ENCODE peak calls at places on chromosomes 3 and 15, in six cellular contexts. One of them, this sample, is unnamed.

GRCh38 chr3:185225080-185225479 is 28.8 kb downstream of the EHHADH start:
- DNase-seq in fibroblast of lung: no peak
- DNase-seq in psoas muscle: no peak
- DNase-seq in PC-3: no peak
- DNase-seq in lung microvascular endothelial cell: no peak
- DNase-seq in A549: no peak
- DNase-seq in this sample: no peak

GRCh38 chr15:93829115-93829849 is 402.1 kb upstream of the MCTP2 start:
- DNase-seq in A549: no peak
- DNase-seq in fibroblast of lung: no peak
- DNase-seq in PC-3: peak
- DNase-seq in lung microvascular endothelial cell: no peak
- DNase-seq in psoas muscle: no peak
- DNase-seq in this sample: no peak

GRCh38 chr15:80599359-80599758 is 95.8 kb upstream of the ABHD17C start:
- DNase-seq in PC-3: peak
- DNase-seq in psoas muscle: no peak
- DNase-seq in lung microvascular endothelial cell: peak
- DNase-seq in fibroblast of lung: peak
- DNase-seq in A549: no peak
- DNase-seq in this sample: peak

GRCh38 chr15:45205192-45205591 is 17.4 kb upstream of the SHF start:
- DNase-seq in fibroblast of lung: peak
- DNase-seq in A549: peak
- DNase-seq in psoas muscle: peak
- DNase-seq in lung microvascular endothelial cell: peak
- DNase-seq in PC-3: peak
- DNase-seq in this sample: peak

GRCh38 chr3:184873136-184873535 is 61.2 kb downstream of the VPS8 start:
- DNase-seq in lung microvascular endothelial cell: no peak
- DNase-seq in PC-3: no peak
- DNase-seq in fibroblast of lung: no peak
- DNase-seq in psoas muscle: no peak
- DNase-seq in A549: no peak
- DNase-seq in this sample: no peak

GRCh38 chr3:66722675-66723074 is 221.9 kb upstream of the LRIG1 start:
- DNase-seq in PC-3: peak
- DNase-seq in lung microvascular endothelial cell: peak
- DNase-seq in fibroblast of lung: peak
- DNase-seq in psoas muscle: no peak
- DNase-seq in A549: no peak
- DNase-seq in this sample: peak

GRCh38 chr3:36192901-36193300 is 187.4 kb upstream of the STAC start:
- DNase-seq in fibroblast of lung: no peak
- DNase-seq in PC-3: no peak
- DNase-seq in A549: no peak
- DNase-seq in psoas muscle: no peak
- DNase-seq in lung microvascular endothelial cell: peak
- DNase-seq in this sample: peak

GRCh38 chr3:86814918-86815655 is 175.9 kb downstream of the VGLL3 start:
- DNase-seq in PC-3: peak
- DNase-seq in A549: no peak
- DNase-seq in fibroblast of lung: peak
- DNase-seq in lung microvascular endothelial cell: no peak
- DNase-seq in psoas muscle: no peak
- DNase-seq in this sample: no peak

GRCh38 chr15:87959080-87959479 is 297.5 kb downstream of the NTRK3 start:
- DNase-seq in fibroblast of lung: no peak
- DNase-seq in A549: no peak
- DNase-seq in PC-3: no peak
- DNase-seq in psoas muscle: no peak
- DNase-seq in lung microvascular endothelial cell: no peak
- DNase-seq in this sample: no peak

GRCh38 chr15:38069506-38069905 is 135.1 kb downstream of the TMCO5A start:
- DNase-seq in PC-3: peak
- DNase-seq in A549: peak
- DNase-seq in lung microvascular endothelial cell: no peak
- DNase-seq in fibroblast of lung: peak
- DNase-seq in psoas muscle: peak
- DNase-seq in this sample: peak

GRCh38 chr3:131454501-131454900 is 48.3 kb downstream of the MRPL3 start:
- DNase-seq in psoas muscle: no peak
- DNase-seq in lung microvascular endothelial cell: no peak
- DNase-seq in A549: no peak
- DNase-seq in PC-3: peak
- DNase-seq in fibroblast of lung: peak
- DNase-seq in this sample: no peak

GRCh38 chr15:72838311-72838731 is 54.8 kb upstream of the ADPGK start:
- DNase-seq in psoas muscle: peak
- DNase-seq in A549: no peak
- DNase-seq in PC-3: no peak
- DNase-seq in lung microvascular endothelial cell: no peak
- DNase-seq in fibroblast of lung: peak
- DNase-seq in this sample: no peak

GRCh38 chr3:151228291-151229125 is 25.5 kb upstream of the GPR171 start:
- DNase-seq in psoas muscle: no peak
- DNase-seq in PC-3: peak
- DNase-seq in fibroblast of lung: peak
- DNase-seq in lung microvascular endothelial cell: peak
- DNase-seq in A549: no peak
- DNase-seq in this sample: peak

GRCh38 chr3:129003578-129004112 is 2.5 kb downstream of the EFCC1 start:
- DNase-seq in psoas muscle: no peak
- DNase-seq in PC-3: peak
- DNase-seq in A549: no peak
- DNase-seq in lung microvascular endothelial cell: peak
- DNase-seq in fibroblast of lung: no peak
- DNase-seq in this sample: no peak

GRCh38 chr3:107684431-107684925 is 161.7 kb downstream of the BBX start:
- DNase-seq in fibroblast of lung: no peak
- DNase-seq in A549: no peak
- DNase-seq in lung microvascular endothelial cell: no peak
- DNase-seq in PC-3: no peak
- DNase-seq in psoas muscle: no peak
- DNase-seq in this sample: no peak

GRCh38 chr15:66387176-66388056 is 704 bp downstream of the MAP2K1 start:
- DNase-seq in psoas muscle: peak
- DNase-seq in lung microvascular endothelial cell: peak
- DNase-seq in fibroblast of lung: peak
- DNase-seq in A549: peak
- DNase-seq in PC-3: peak
- DNase-seq in this sample: peak

GRCh38 chr15:55916666-55917409 is 76.6 kb downstream of the NEDD4 start:
- DNase-seq in lung microvascular endothelial cell: no peak
- DNase-seq in A549: no peak
- DNase-seq in PC-3: peak
- DNase-seq in fibroblast of lung: peak
- DNase-seq in psoas muscle: no peak
- DNase-seq in this sample: no peak

GRCh38 chr3:17133637-17134545 is 249.1 kb downstream of the PLCL2 start:
- DNase-seq in psoas muscle: peak
- DNase-seq in PC-3: no peak
- DNase-seq in A549: no peak
- DNase-seq in fibroblast of lung: no peak
- DNase-seq in lung microvascular endothelial cell: no peak
- DNase-seq in this sample: no peak

GRCh38 chr3:181955566-181955965 is 243.8 kb downstream of the SOX2 start:
- DNase-seq in fibroblast of lung: no peak
- DNase-seq in psoas muscle: no peak
- DNase-seq in lung microvascular endothelial cell: no peak
- DNase-seq in PC-3: no peak
- DNase-seq in A549: no peak
- DNase-seq in this sample: no peak

GRCh38 chr3:53196575-53197407 is 35.8 kb downstream of the PRKCD start:
- DNase-seq in A549: no peak
- DNase-seq in psoas muscle: no peak
- DNase-seq in PC-3: peak
- DNase-seq in fibroblast of lung: peak
- DNase-seq in lung microvascular endothelial cell: peak
- DNase-seq in this sample: peak

GRCh38 chr3:41102053-41102556 is 97.2 kb upstream of the CTNNB1 start:
- DNase-seq in lung microvascular endothelial cell: no peak
- DNase-seq in fibroblast of lung: no peak
- DNase-seq in A549: peak
- DNase-seq in PC-3: peak
- DNase-seq in psoas muscle: no peak
- DNase-seq in this sample: no peak

GRCh38 chr3:125280966-125281365 is 68.4 kb upstream of the SLC12A8 start:
- DNase-seq in psoas muscle: no peak
- DNase-seq in A549: no peak
- DNase-seq in lung microvascular endothelial cell: peak
- DNase-seq in fibroblast of lung: peak
- DNase-seq in PC-3: no peak
- DNase-seq in this sample: peak

GRCh38 chr3:24067483-24067882 is 122.4 kb downstream of the NR1D2 start:
- DNase-seq in lung microvascular endothelial cell: no peak
- DNase-seq in PC-3: no peak
- DNase-seq in psoas muscle: no peak
- DNase-seq in A549: no peak
- DNase-seq in fibroblast of lung: peak
- DNase-seq in this sample: no peak

GRCh38 chr3:30607032-30607833 is 832 bp downstream of the TGFBR2 start:
- DNase-seq in lung microvascular endothelial cell: peak
- DNase-seq in fibroblast of lung: peak
- DNase-seq in psoas muscle: peak
- DNase-seq in PC-3: peak
- DNase-seq in A549: no peak
- DNase-seq in this sample: peak

This sample was measured in dermis blood vessel endothelial cell.